ENCODE peak calls at places on chromosomes 16 and 17, in nine cellular contexts. U, F, B, C, M, O, W, H and P are unnamed samples.

GRCh38 chr16:23694707-23695373 is 16.2 kb downstream of the PLK1 start:
- DNase-seq in U (peak), F (peak), B (no peak), C (peak), M (no peak), O (no peak), W (no peak), H (no peak), P (no peak)

GRCh38 chr16:54821731-54822130 is 108.9 kb upstream of the IRX5 start:
- DNase-seq in U (no peak), F (no peak), B (no peak), C (no peak), M (no peak), O (no peak), W (no peak), H (no peak), P (no peak)

GRCh38 chr17:18947866-18948265 is 4.1 kb upstream of the SLC5A10 start:
- DNase-seq in U (no peak), F (no peak), B (no peak), C (no peak), M (no peak), O (no peak), W (no peak), H (no peak), P (no peak)

GRCh38 chr17:42421479-42422332 is 1.4 kb downstream of the CAVIN1 start:
- DNase-seq in U (peak), F (peak), B (peak), C (peak), M (no peak), O (peak), W (no peak), H (no peak), P (no peak)

GRCh38 chr17:48996696-48997102 is 486 bp upstream of the IGF2BP1 start:
- DNase-seq in U (no peak), F (no peak), B (no peak), C (no peak), M (no peak), O (no peak), W (no peak), H (no peak), P (no peak)

GRCh38 chr16:84475643-84476240 is 28.7 kb downstream of the MEAK7 start:
- DNase-seq in U (no peak), F (peak), B (peak), C (no peak), M (no peak), O (no peak), W (no peak), H (peak), P (no peak)

GRCh38 chr17:81147701-81148100 is 17.6 kb upstream of the PVALEF start:
- DNase-seq in U (no peak), F (no peak), B (no peak), C (no peak), M (no peak), O (no peak), W (no peak), H (no peak), P (no peak)

GRCh38 chr17:286571-286970 is 66.0 kb downstream of the RPH3AL start:
- DNase-seq in U (peak), F (no peak), B (peak), C (no peak), M (no peak), O (no peak), W (no peak), H (no peak), P (no peak)

GRCh38 chr17:39753514-39754160 is 15.9 kb downstream of the GRB7 start:
- DNase-seq in U (peak), F (peak), B (peak), C (no peak), M (peak), O (peak), W (no peak), H (no peak), P (peak)

GRCh38 chr16:2827481-2827790 is 2.7 kb upstream of the ZG16B start:
- DNase-seq in U (no peak), F (no peak), B (no peak), C (no peak), M (no peak), O (no peak), W (no peak), H (no peak), P (no peak)

GRCh38 chr17:14098246-14098645 is 28.9 kb downstream of the COX10 start:
- DNase-seq in U (no peak), F (no peak), B (no peak), C (no peak), M (no peak), O (no peak), W (no peak), H (peak), P (no peak)

GRCh38 chr17:39979021-39979660 is 1.5 kb upstream of the PSMD3 start:
- DNase-seq in U (no peak), F (peak), B (no peak), C (peak), M (no peak), O (no peak), W (no peak), H (no peak), P (no peak)

GRCh38 chr16:72191551-72191950 is 19.6 kb upstream of the PMFBP1 start:
- DNase-seq in U (peak), F (peak), B (no peak), C (no peak), M (no peak), O (no peak), W (no peak), H (no peak), P (no peak)

GRCh38 chr17:12547829-12548228 is 117.9 kb upstream of the MYOCD start:
- DNase-seq in U (no peak), F (peak), B (no peak), C (no peak), M (no peak), O (no peak), W (no peak), H (no peak), P (no peak)

GRCh38 chr16:81238296-81239011 is at the start of gene BCO1:
- DNase-seq in U (no peak), F (peak), B (peak), C (peak), M (no peak), O (no peak), W (no peak), H (no peak), P (no peak)

GRCh38 chr17:846901-847777 is 65.0 kb downstream of the MRM3 start:
- DNase-seq in U (no peak), F (peak), B (no peak), C (no peak), M (no peak), O (no peak), W (no peak), H (no peak), P (no peak)

GRCh38 chr16:17939052-17939673 is 397.4 kb downstream of the NPIPA8 start:
- DNase-seq in U (no peak), F (no peak), B (no peak), C (no peak), M (no peak), O (no peak), W (no peak), H (no peak), P (no peak)